ENCODE peak calls at places on chromosomes 16 and 17, in ten cellular contexts. Z, N, D, H, P, S, F, I, E and Q are unnamed samples.

GRCh38 chr17:32783602-32784001 is 93.3 kb downstream of the MYO1D start:
- DNase-seq in Z (no peak), N (peak; percentile 34), D (no peak), H (peak; percentile 76), P (no peak), S (no peak), F (no peak), I (no peak), E (no peak), Q (no peak)

GRCh38 chr17:34287858-34288257 is 2.3 kb downstream of the CCL11 start:
- DNase-seq in Z (no peak), N (no peak), D (no peak), H (no peak), P (no peak), S (no peak), F (no peak), I (no peak), E (no peak), Q (no peak)

GRCh38 chr16:11833951-11834695 is 17.2 kb downstream of the RSL1D1 start:
- DNase-seq in Z (no peak), N (peak; percentile 35), D (no peak), H (peak; percentile 73), P (no peak), S (no peak), F (no peak), I (no peak), E (no peak), Q (no peak)

GRCh38 chr17:41691031-41691777 is 2.5 kb downstream of the EIF1 start:
- DNase-seq in Z (no peak), N (no peak), D (no peak), H (no peak), P (no peak), S (no peak), F (no peak), I (no peak), E (no peak), Q (no peak)

GRCh38 chr16:46428108-46429061 is 192.8 kb downstream of the SHCBP1 start:
- DNase-seq in Z (no peak), N (no peak), D (no peak), H (no peak), P (no peak), S (no peak), F (no peak), I (no peak), E (no peak), Q (no peak)

GRCh38 chr16:7025616-7026190 is 306.9 kb upstream of the RBFOX1 start:
- DNase-seq in Z (no peak), N (no peak), D (no peak), H (no peak), P (peak; percentile 68), S (peak; percentile 90), F (peak; percentile 90), I (peak; percentile 60), E (peak; percentile 74), Q (no peak)

GRCh38 chr16:85936761-85937343 is 37.9 kb downstream of the IRF8 start:
- DNase-seq in Z (no peak), N (no peak), D (no peak), H (no peak), P (no peak), S (peak; percentile 64), F (no peak), I (no peak), E (no peak), Q (peak; percentile 78)

GRCh38 chr17:35577826-35578194 is 561 bp downstream of the PEX12 start:
- DNase-seq in Z (no peak), N (no peak), D (no peak), H (peak; percentile 10), P (no peak), S (peak; percentile 21), F (no peak), I (no peak), E (no peak), Q (no peak)

GRCh38 chr17:75902406-75902805 is 2.3 kb downstream of the MRPL38 start:
- DNase-seq in Z (no peak), N (no peak), D (no peak), H (no peak), P (no peak), S (no peak), F (no peak), I (no peak), E (no peak), Q (peak; percentile 70)

GRCh38 chr17:76002100-76002499 is 1.4 kb downstream of the CDK3 start:
- DNase-seq in Z (no peak), N (no peak), D (no peak), H (no peak), P (no peak), S (no peak), F (no peak), I (no peak), E (no peak), Q (no peak)

GRCh38 chr17:79977161-79977631 is 58.5 kb downstream of the TBC1D16 start:
- DNase-seq in Z (no peak), N (no peak), D (no peak), H (no peak), P (peak; percentile 52), S (no peak), F (peak; percentile 8), I (no peak), E (no peak), Q (no peak)

GRCh38 chr16:70552675-70553074 is 29.1 kb downstream of the SF3B3 start:
- DNase-seq in Z (no peak), N (no peak), D (no peak), H (no peak), P (no peak), S (no peak), F (no peak), I (no peak), E (no peak), Q (no peak)

GRCh38 chr16:4241601-4242270 is at the start of gene SRL:
- DNase-seq in Z (no peak), N (no peak), D (no peak), H (no peak), P (no peak), S (peak; percentile 83), F (no peak), I (no peak), E (no peak), Q (no peak)

GRCh38 chr17:63993368-63993990 is 4.7 kb upstream of the PRR29 start:
- DNase-seq in Z (no peak), N (no peak), D (no peak), H (no peak), P (no peak), S (no peak), F (no peak), I (no peak), E (no peak), Q (no peak)

GRCh38 chr16:4390266-4391260 is 18.9 kb downstream of the VASN start:
- DNase-seq in Z (no peak), N (no peak), D (no peak), H (no peak), P (no peak), S (no peak), F (no peak), I (no peak), E (no peak), Q (no peak)

GRCh38 chr16:87420401-87421368 is 28.5 kb downstream of the MAP1LC3B start:
- DNase-seq in Z (no peak), N (no peak), D (no peak), H (no peak), P (no peak), S (no peak), F (no peak), I (no peak), E (no peak), Q (no peak)
- TF ChIP-seq CTCF in Z (no peak), N (peak; percentile 27), D (peak; percentile 16), H (peak; percentile 13), P (no peak), S (no peak), F (peak; percentile 3), I (no peak), E (no peak), Q (peak; percentile 37)

DNA sequence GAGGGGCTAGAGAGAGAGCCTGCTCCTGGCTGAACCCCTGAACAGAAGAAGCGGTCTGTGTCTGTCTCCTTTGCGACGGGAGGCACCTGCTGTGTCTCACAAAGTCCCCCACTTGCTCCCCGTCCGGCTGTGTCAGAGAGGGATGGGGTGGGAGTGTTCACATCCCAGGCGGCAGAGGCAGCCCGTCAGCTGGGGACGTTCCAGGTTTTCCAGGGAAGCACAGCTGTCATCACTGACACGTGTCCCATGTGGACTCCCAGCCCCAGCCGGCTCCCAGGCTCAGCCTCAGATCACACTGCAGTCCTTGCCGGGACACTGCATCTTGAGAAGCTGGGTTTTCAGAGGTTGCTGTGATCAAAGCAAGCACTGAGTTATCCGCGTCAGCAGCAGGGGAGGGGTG is 1.6 kb downstream of the TELO2 start:
- DNase-seq in Z (no peak), N (no peak), D (no peak), H (peak; percentile 22), P (no peak), S (no peak), F (no peak), I (peak; percentile 65), E (no peak), Q (no peak)
- H3K4me3 ChIP-seq in Z (peak overlapping the region; percentile 78), N (no peak overlapping the region), D (no peak overlapping the region), H (peak overlapping the region; percentile 74), P (no peak overlapping the region), S (no peak overlapping the region), F (no peak overlapping the region), I (no peak overlapping the region), E (peak overlapping the region; percentile 87), Q (no peak overlapping the region)

DNA sequence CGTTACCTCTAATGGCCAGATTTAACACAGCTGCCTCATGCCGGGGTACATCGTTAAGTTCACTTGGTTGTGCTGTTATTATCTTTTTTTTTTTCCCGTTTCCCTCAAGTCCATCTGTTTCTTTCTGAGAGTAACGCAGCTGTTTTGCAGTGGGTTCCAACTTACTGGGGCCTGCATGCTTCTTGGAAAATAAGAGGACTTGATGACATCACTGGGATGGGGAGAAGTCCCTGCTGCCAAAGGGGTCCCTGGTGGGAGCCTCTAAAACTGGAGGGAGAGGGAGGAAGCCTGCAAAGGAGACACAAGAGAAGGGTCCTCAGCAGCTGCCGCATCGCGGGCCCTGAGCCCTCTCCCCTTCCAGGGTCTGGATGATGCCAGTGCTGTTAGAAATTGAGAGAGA is 77.7 kb upstream of the NOL11 start:
- DNase-seq in Z (no peak), N (no peak), D (no peak), H (no peak), P (peak; percentile 44), S (no peak), F (no peak), I (peak; percentile 32), E (no peak), Q (no peak)
- TF ChIP-seq CTCF in Z (no peak), N (no peak), D (no peak), H (no peak), P (no peak), S (no peak), F (no peak), I (no peak), E (no peak), Q (no peak)

GRCh38 chr16:2785101-2785991 is 2.0 kb downstream of the PRSS33 start:
- DNase-seq in Z (no peak), N (no peak), D (no peak), H (no peak), P (no peak), S (no peak), F (peak; percentile 14), I (no peak), E (no peak), Q (no peak)
- H3K4me3 ChIP-seq in Z (peak overlapping the region; percentile 21), N (peak overlapping the region; percentile 29), D (peak overlapping the region; percentile 51), H (no peak overlapping the region), P (no peak overlapping the region), S (no peak overlapping the region), F (no peak overlapping the region), I (no peak overlapping the region), E (peak overlapping the region; percentile 57), Q (peak overlapping the region; percentile 26)